ENCODE peak calls at places on chromosomes 3 and 15, in four cellular contexts. T is HepG2, N is GM12878, B is K562. E is an unnamed sample.
A peak's percentile ranks its signal among the peaks of the same experiment; 100 is the strongest.

GRCh38 chr3:122234117-122234516 is 50.6 kb downstream of the CASR start:
- DNase-seq in T (no peak), N (no peak), B (no peak), E (no peak)

GRCh38 chr15:89003865-89004725 is 84.2 kb upstream of the ABHD2 start:
- DNase-seq in T (peak; percentile 41), N (no peak), B (peak; percentile 78), E (peak; percentile 65)

GRCh38 chr3:112738366-112738765 is 97.4 kb upstream of the CCDC80 start:
- DNase-seq in T (no peak), N (no peak), B (no peak), E (no peak)

GRCh38 chr3:14281053-14281452 is 102.4 kb downstream of the LSM3 start:
- DNase-seq in T (no peak), N (no peak), B (no peak), E (no peak)

GRCh38 chr15:83920115-83920514 is 266.2 kb downstream of the ADAMTSL3 start:
- DNase-seq in T (no peak), N (no peak), B (no peak), E (no peak)

GRCh38 chr15:77564933-77565332 is 67.8 kb downstream of the LINGO1 start:
- DNase-seq in T (no peak), N (no peak), B (no peak), E (no peak)

GRCh38 chr3:152768478-152768877 is 66.5 kb upstream of the P2RY1 start:
- DNase-seq in T (no peak), N (no peak), B (no peak), E (no peak)

GRCh38 chr15:82943176-82943575 is 9.3 kb downstream of the HOMER2 start:
- DNase-seq in T (no peak), N (no peak), B (no peak), E (no peak)

GRCh38 chr3:5037828-5038227 is 58.6 kb downstream of the BHLHE40 start:
- DNase-seq in T (no peak), N (no peak), B (no peak), E (no peak)

GRCh38 chr3:97815149-97815917 is 6.5 kb upstream of the CRYBG3 start:
- DNase-seq in T (no peak), N (no peak), B (no peak), E (no peak)

GRCh38 chr3:66836363-66837152 is 161.5 kb upstream of the KBTBD8 start:
- DNase-seq in T (peak; percentile 13), N (no peak), B (no peak), E (no peak)

GRCh38 chr3:20096135-20096685 is 56.0 kb downstream of the KAT2B start:
- DNase-seq in T (no peak), N (no peak), B (no peak), E (no peak)

GRCh38 chr15:79872358-79873017 is 24.3 kb downstream of the MTHFS start:
- DNase-seq in T (no peak), N (no peak), B (no peak), E (no peak)

GRCh38 chr15:29968099-29968892 is 114.5 kb upstream of the GOLGA8J start:
- DNase-seq in T (no peak), N (no peak), B (no peak), E (peak; percentile 85)

GRCh38 chr3:53030864-53031445 is 14.9 kb downstream of the SFMBT1 start:
- DNase-seq in T (no peak), N (no peak), B (no peak), E (no peak)

GRCh38 chr15:39195988-39196486 is 384.8 kb upstream of the THBS1 start:
- DNase-seq in T (no peak), N (no peak), B (no peak), E (no peak)

GRCh38 chr3:97464035-97464434 is 300.5 kb upstream of the ARL6 start:
- DNase-seq in T (no peak), N (no peak), B (no peak), E (no peak)

GRCh38 chr15:90037961-90038633 is 37.0 kb downstream of the ZNF710 start:
- DNase-seq in T (peak; percentile 52), N (peak; percentile 89), B (peak; percentile 51), E (no peak)

GRCh38 chr3:134527037-134527436 is 41.2 kb downstream of the CEP63 start:
- DNase-seq in T (peak; percentile 16), N (no peak), B (peak; percentile 11), E (peak; percentile 5)

GRCh38 chr3:189590223-189590622 is 41.0 kb upstream of the TP63 start:
- DNase-seq in T (no peak), N (no peak), B (no peak), E (no peak)

GRCh38 chr15:23599053-23599452 is 33.6 kb downstream of the MKRN3 start:
- DNase-seq in T (no peak), N (no peak), B (no peak), E (no peak)

GRCh38 chr3:174767853-174768382 is 91.2 kb upstream of the NAALADL2 start:
- DNase-seq in T (no peak), N (no peak), B (no peak), E (no peak)

GRCh38 chr15:65945616-65946015 is 76.3 kb downstream of the RAB11A start:
- DNase-seq in T (no peak), N (no peak), B (peak; percentile 44), E (no peak)

GRCh38 chr3:61438253-61439115 is 122.9 kb upstream of the PTPRG start:
- DNase-seq in T (peak; percentile 5), N (no peak), B (no peak), E (no peak)

GRCh38 chr15:40901053-40901443 is 6.8 kb downstream of the VPS18 start:
- DNase-seq in T (no peak), N (no peak), B (no peak), E (no peak)

GRCh38 chr3:195559723-195560409 is 16.7 kb upstream of the PPP1R2 start:
- DNase-seq in T (peak; percentile 28), N (no peak), B (no peak), E (no peak)

GRCh38 chr15:101545548-101546505 is 56.3 kb upstream of the PCSK6 start:
- DNase-seq in T (no peak), N (no peak), B (no peak), E (no peak)

GRCh38 chr3:189272500-189273119 is 100.8 kb downstream of the TPRG1 start:
- DNase-seq in T (no peak), N (no peak), B (no peak), E (no peak)

GRCh38 chr3:46269556-46269955 is 27.3 kb downstream of the CCR3 start:
- DNase-seq in T (no peak), N (no peak), B (no peak), E (no peak)

GRCh38 chr3:106848099-106848498 is 529.1 kb upstream of the CCDC54 start:
- DNase-seq in T (no peak), N (no peak), B (no peak), E (no peak)

GRCh38 chr3:43953375-43953774 is 262.6 kb downstream of the ABHD5 start:
- DNase-seq in T (no peak), N (no peak), B (no peak), E (no peak)

GRCh38 chr3:43951813-43952212 is 261.1 kb downstream of the ABHD5 start:
- DNase-seq in T (no peak), N (no peak), B (no peak), E (no peak)

GRCh38 chr3:43950775-43951174 is 260.0 kb downstream of the ABHD5 start:
- DNase-seq in T (no peak), N (no peak), B (no peak), E (no peak)

GRCh38 chr3:43954321-43954720 is 263.6 kb downstream of the ABHD5 start:
- DNase-seq in T (no peak), N (no peak), B (no peak), E (no peak)

DNA sequence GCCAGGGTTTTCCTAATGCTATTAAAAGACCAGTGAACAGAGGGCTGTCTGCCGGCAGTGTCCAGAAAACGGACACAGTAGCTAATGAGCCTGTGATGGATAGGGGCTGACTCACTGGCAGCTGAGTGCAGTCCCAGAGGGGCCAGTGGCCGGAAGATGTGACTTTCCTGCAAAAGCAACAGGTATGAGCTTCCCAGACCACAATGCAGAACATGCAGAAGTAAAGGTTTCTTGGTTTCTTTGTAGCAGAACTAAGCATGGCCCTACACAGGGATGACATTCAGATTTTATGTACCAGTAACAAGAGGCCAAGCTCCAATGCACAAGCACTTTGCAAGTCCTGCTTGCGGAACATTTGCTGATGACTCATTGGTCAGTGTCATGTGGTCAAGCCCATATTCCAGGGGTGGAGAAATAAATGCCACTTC is 263.1 kb downstream of the ABHD5 start:
- DNase-seq in T (no peak), N (no peak), B (no peak), E (no peak)
- TF ChIP-seq SMC3 in T (no peak), N (no peak), B (no peak), E (no peak)

DNA sequence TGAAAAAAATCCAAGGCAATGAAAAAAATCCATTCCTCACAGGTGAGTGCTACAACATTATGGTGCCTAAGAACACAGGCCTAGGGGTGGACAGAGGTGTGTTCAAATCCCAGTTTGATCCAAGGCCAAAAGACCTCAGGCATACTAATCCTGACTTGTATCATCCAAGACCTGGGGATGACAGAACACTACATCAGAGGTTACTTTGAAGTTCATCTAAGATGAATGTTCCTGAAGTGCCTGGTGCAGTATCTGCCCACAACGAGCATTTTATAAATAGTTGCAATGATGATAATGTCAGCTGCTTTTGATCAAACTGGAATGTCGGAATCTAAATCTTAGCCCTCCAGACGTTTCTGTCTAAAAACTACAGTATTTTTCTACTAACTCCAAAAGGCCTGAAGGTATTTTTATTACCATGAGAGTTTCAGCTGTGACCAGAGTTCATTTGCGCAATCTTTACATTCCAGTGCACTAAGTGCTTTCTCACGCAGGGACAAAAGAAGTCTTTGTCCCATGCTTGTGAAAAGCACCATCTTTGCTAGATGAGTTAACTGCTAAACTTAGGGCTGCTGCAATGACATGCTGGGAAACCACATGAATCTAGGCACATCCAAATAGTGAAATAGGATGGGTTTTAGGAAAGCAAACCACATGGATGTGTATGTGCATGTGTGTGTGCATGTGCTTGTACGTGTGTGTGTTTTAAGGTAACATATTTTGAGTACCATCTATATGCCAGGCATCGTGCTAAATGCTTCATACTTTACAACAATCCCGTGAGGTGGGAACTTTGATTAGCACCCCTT is 18.1 kb downstream of the ANXA2 start:
- DNase-seq in T (peak; percentile 99), N (no peak), B (no peak), E (no peak)
- TF ChIP-seq POLR2AphosphoS5 in T (no peak), N (no peak), B (no peak), E (peak; percentile 96)

GRCh38 chr3:133472889-133473288 is 73.0 kb downstream of the BFSP2 start:
- DNase-seq in T (no peak), N (no peak), B (no peak), E (no peak)

GRCh38 chr3:133476971-133477375 is 77.1 kb downstream of the BFSP2 start:
- DNase-seq in T (no peak), N (no peak), B (no peak), E (no peak)

GRCh38 chr3:133472242-133472641 is 72.4 kb downstream of the BFSP2 start:
- DNase-seq in T (no peak), N (no peak), B (no peak), E (no peak)

GRCh38 chr3:133475245-133476010 is 75.6 kb downstream of the BFSP2 start:
- DNase-seq in T (no peak), N (peak; percentile 89), B (no peak), E (no peak)

DNA sequence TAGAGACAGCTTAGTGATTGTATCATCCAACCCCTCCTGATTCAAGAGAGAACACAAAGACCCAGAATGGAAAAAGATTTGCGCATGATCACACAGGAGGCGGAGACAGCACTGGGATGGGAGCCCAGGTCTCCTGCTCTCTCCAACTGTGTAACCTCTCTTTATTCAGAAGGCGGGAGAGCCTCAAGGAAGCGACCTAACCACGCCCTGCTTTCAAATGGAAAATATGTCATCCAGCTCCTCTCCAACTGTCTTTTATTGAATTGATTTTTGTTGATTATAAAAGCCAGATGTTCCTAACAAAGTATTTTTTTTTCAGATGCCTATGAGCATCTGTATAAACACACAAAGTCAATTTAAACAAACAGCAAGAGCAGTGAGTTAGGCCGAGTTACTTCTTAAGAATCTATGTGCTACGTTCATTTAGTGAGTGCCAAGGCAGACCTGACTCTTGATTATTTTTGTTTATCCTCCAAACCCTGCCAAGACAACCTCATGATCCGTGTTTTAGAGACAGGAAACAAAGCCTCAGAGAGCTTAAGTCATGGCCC is 74.5 kb downstream of the BFSP2 start:
- DNase-seq in T (no peak), N (no peak), B (no peak), E (no peak)
- TF ChIP-seq SMC3 in T (no peak), N (no peak), B (no peak), E (no peak)

GRCh38 chr3:141386611-141387110 is 18.4 kb downstream of the ZBTB38 start:
- DNase-seq in T (no peak), N (no peak), B (no peak), E (no peak)
- TF ChIP-seq POLR2AphosphoS5 in T (no peak), N (peak; percentile 66), B (no peak), E (no peak)

E was measured in SK-N-SH.